ENCODE peak calls at places on chromosomes 4 and X, in seven cellular contexts. R, N, Z, S, P, M and K are unnamed samples.

GRCh38 chr4:186458050-186458449 is 97.3 kb downstream of the MTNR1A start:
- DNase-seq in P (no peak), M (no peak), R (no peak), Z (no peak), N (no peak), S (no peak), K (no peak)

GRCh38 chr4:70688795-70689231 is 481 bp downstream of the UTP3 start:
- DNase-seq in R (peak), Z (no peak), S (no peak), P (no peak), N (no peak), M (no peak), K (no peak)

GRCh38 chrX:46788902-46789301 is 30.0 kb upstream of the SLC9A7 start:
- DNase-seq in R (no peak), N (no peak), S (no peak), P (no peak), Z (peak), M (no peak), K (no peak)

GRCh38 chr4:33850503-33850902 is 2393.8 kb downstream of the ARAP2 start:
- DNase-seq in N (no peak), P (no peak), S (no peak), R (no peak), M (no peak), Z (no peak), K (no peak)

GRCh38 chrX:20354505-20354904 is 87.8 kb upstream of the RPS6KA3 start:
- DNase-seq in Z (no peak), R (no peak), M (no peak), S (no peak), P (no peak), N (no peak), K (no peak)

GRCh38 chr4:48173055-48173991 is 39.3 kb upstream of the TXK start:
- DNase-seq in Z (peak), M (no peak), R (no peak), S (no peak), N (peak), P (peak), K (peak)

GRCh38 chrX:70022608-70023007 is 27.1 kb downstream of the AWAT2 start:
- DNase-seq in P (no peak), N (no peak), S (no peak), R (no peak), M (no peak), Z (no peak), K (no peak)

GRCh38 chr4:124060261-124060918 is 652.1 kb downstream of the ANKRD50 start:
- DNase-seq in M (no peak), N (no peak), R (peak), P (peak), Z (no peak), S (no peak), K (no peak)

GRCh38 chrX:69153060-69153730 is 12.1 kb downstream of the PJA1 start:
- DNase-seq in P (no peak), Z (peak), M (peak), S (no peak), R (peak), N (no peak), K (peak)

GRCh38 chr4:3337811-3338210 is 45.0 kb downstream of the RGS12 start:
- DNase-seq in M (no peak), N (no peak), Z (no peak), R (no peak), P (no peak), S (no peak), K (no peak)

GRCh38 chr4:153114771-153115321 is 89.4 kb upstream of the TRIM2 start:
- DNase-seq in N (peak), M (no peak), Z (no peak), P (no peak), R (no peak), S (no peak), K (no peak)

GRCh38 chr4:66294626-66295025 is 624.3 kb upstream of the EPHA5 start:
- DNase-seq in Z (no peak), N (no peak), M (no peak), R (no peak), P (no peak), S (no peak), K (no peak)

GRCh38 chr4:38085394-38086150 is 125.4 kb downstream of the PTTG2 start:
- DNase-seq in Z (no peak), P (no peak), R (no peak), N (no peak), S (no peak), M (no peak), K (no peak)

GRCh38 chrX:10769165-10769564 is 148.8 kb upstream of the MID1 start:
- DNase-seq in P (no peak), N (peak), R (peak), Z (no peak), S (no peak), M (no peak), K (peak)

GRCh38 chrX:37580080-37580479 is 8.6 kb downstream of the LANCL3 start:
- DNase-seq in Z (no peak), P (no peak), N (no peak), S (no peak), M (no peak), R (no peak), K (no peak)

GRCh38 chr4:16591867-16592266 is 306.6 kb downstream of the LDB2 start:
- DNase-seq in Z (no peak), P (no peak), M (no peak), R (peak), S (no peak), N (no peak), K (no peak)

DNA sequence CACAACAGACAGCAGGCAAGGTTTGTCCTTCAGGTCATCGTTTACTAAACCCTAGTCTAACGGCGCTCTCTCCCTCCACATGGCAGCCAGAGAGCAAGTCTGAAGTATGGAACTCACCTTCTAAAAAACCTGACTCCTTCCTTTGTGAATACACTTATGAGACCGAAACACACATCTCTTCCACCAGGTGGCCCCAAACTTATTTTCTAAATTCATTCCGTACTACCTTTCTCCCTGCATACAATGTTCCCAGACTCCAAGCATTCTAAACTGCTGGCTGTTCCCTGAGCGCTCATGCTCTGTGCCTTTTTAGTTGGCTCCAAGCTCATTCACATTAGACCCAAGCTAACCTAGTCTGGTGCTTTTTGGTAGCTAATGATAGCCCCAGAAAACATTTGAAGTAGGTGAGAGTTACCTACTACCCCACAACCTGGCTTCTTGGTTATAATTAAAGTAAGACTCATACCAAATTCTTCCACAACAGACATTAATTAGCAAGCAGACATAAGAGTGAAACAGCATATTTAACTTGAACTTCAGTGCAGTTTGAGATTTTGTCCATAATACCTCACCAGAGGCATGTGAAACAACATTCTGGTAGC is 67.6 kb upstream of the DCLK2 start:
- DNase-seq in S (no peak), N (peak), M (peak), R (peak), Z (peak), P (no peak), K (peak)
- TF ChIP-seq YY1 in S (no peak), N (no peak), M (no peak), R (no peak), Z (no peak), P (no peak), K (no peak)

DNA sequence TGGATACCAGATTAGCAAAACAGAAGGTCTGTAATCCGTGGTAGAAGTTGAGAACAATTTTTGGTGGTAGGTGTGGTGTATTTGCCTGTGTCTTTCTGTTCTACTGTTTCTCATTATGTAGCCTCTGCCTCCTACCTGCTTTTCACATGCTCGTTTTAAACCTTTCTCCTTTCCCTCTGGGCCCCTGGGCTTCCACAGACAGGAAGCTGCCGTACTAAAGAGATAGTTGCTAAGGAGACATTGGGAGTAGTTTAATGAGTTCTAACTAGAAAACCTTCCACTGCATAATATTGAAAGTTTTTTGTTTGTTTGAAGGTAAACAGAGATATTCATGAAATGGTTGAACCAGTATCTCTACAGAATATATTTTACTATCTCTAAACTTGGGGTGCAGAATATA is 107.8 kb downstream of the STOX2 start:
- DNase-seq in Z (no peak), N (no peak), M (no peak), S (no peak), P (no peak), R (peak), K (no peak)
- TF ChIP-seq YY1 in Z (no peak), N (no peak), M (no peak), S (no peak), P (no peak), R (no peak), K (no peak)

GRCh38 chr4:151276787-151277557 is at the start of gene PRSS48:
- DNase-seq in M (peak), N (peak), Z (peak), R (peak), P (no peak), S (peak), K (peak)
- TF ChIP-seq YY1 in M (no peak), N (peak), Z (no peak), R (no peak), P (no peak), S (peak), K (no peak)

GRCh38 chr4:141473952-141474351 is 162.4 kb upstream of the IL15 start:
- DNase-seq in R (no peak), P (no peak), N (no peak), S (no peak), Z (no peak), M (no peak), K (no peak)
- TF ChIP-seq YY1 in R (no peak), P (no peak), N (no peak), S (no peak), Z (no peak), M (no peak), K (no peak)

GRCh38 chr4:140581078-140581477 is 12.3 kb upstream of the UCP1 start:
- DNase-seq in N (no peak), S (no peak), R (no peak), M (no peak), P (no peak), Z (no peak), K (no peak)

GRCh38 chr4:140575489-140575888 is 6.7 kb upstream of the UCP1 start:
- DNase-seq in Z (no peak), N (no peak), P (no peak), M (no peak), R (no peak), S (no peak), K (no peak)

GRCh38 chr4:140579278-140579677 is 10.5 kb upstream of the UCP1 start:
- DNase-seq in Z (no peak), S (no peak), R (peak), M (no peak), N (no peak), P (no peak), K (no peak)
- TF ChIP-seq YY1 in Z (no peak), S (no peak), R (no peak), M (no peak), N (no peak), P (no peak), K (no peak)

DNA sequence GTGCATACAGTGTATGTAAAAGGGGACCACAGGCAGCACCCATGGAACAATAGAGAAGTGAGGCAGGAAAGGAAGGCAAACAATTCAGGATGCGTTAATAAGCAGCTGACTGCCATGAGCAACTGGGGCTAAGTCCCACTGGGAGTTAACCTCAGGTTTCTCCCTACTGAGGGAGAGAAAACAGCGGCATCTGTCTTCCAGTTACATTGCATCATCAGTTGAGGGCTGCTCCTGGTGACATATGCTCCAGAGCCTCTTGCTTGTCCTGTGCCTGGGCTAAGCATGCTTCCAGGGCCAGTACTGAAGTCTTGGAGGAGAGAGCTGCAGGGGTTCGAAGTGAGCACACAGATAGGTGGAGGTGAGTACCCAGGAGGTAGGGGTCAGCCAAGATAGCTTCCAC is 24.3 kb downstream of the RAI2 start:
- DNase-seq in P (no peak), M (no peak), N (no peak), S (no peak), Z (no peak), R (no peak), K (no peak)
- TF ChIP-seq YY1 in P (no peak), M (no peak), N (no peak), S (no peak), Z (no peak), R (no peak), K (no peak)

DNA sequence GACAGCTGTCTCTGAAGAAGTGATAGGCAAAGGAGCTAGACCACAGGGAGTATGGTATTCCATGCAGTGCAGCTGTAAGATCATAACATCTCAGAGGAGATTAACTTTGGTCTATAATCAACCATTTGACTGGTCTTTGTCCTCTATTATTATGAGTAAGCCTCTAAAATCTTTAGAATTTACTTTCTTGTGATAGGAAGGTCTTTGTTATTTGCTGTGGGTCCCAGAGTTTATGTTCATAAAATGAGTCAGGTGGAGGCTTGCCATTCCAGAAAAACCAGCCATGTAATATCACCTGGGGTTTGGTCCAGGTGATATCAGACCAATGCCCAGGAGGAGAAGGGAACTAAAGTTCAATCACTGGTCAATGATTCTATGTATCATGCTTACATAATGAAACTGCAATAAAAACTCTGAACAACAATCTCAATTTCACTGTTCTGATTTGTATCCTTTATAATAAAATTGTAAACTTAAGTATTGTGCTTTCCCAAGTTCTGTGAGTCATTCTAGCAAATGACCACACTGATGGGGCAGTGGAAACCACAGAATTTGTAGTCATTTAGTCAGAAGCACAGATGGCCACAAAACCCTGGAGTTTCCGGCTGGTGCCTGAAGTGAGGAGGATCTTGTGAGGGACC is 239.6 kb upstream of the TRAM1L1 start:
- DNase-seq in P (no peak), M (no peak), Z (no peak), R (no peak), S (no peak), N (peak), K (no peak)
- TF ChIP-seq YY1 in P (no peak), M (no peak), Z (no peak), R (no peak), S (no peak), N (no peak), K (no peak)

DNA sequence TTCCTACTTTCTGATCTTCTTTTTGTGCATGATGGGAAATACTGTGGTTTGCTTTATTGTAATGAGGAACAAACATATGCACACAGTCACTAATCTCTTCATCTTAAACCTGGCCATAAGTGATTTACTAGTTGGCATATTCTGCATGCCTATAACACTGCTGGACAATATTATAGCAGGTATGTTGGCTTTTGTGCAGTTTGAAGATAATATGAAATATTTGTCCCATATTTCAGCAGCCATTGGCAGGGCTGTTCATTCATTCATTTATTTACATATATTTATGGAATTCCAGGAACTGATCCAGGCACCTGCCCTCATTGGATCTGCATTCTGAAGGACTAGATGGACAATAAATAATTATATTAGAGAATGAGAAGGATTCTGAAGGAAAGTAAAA is 96.9 kb downstream of the NPFFR2 start:
- DNase-seq in Z (no peak), N (no peak), P (no peak), R (no peak), S (no peak), M (no peak), K (no peak)
- TF ChIP-seq YY1 in Z (no peak), N (no peak), P (no peak), R (no peak), S (no peak), M (no peak), K (no peak)